ENCODE peak calls at places on chromosomes 13 and 19, in six cellular contexts. One of them, this sample, is unnamed.

GRCh38 chr13:46866150-46866549 is 30.7 kb downstream of the HTR2A start:
- DNase-seq in CD8-positive, alpha-beta T cell: no peak
- DNase-seq in fibroblast of pulmonary artery: peak
- DNase-seq in left ventricle myocardium inferior: no peak
- DNase-seq in uterus: no peak
- DNase-seq in A549: no peak
- DNase-seq in this sample: peak

GRCh38 chr19:18399008-18399407 is 1.6 kb upstream of the LRRC25 start:
- DNase-seq in CD8-positive, alpha-beta T cell: no peak
- DNase-seq in fibroblast of pulmonary artery: no peak
- DNase-seq in left ventricle myocardium inferior: no peak
- DNase-seq in uterus: no peak
- DNase-seq in A549: no peak
- DNase-seq in this sample: no peak

GRCh38 chr13:29594310-29594709 is 1.2 kb downstream of the SLC7A1 start:
- DNase-seq in CD8-positive, alpha-beta T cell: no peak
- DNase-seq in fibroblast of pulmonary artery: peak
- DNase-seq in left ventricle myocardium inferior: no peak
- DNase-seq in uterus: peak
- DNase-seq in A549: peak
- DNase-seq in this sample: peak

GRCh38 chr19:1265611-1266115 is 3.5 kb upstream of the CIRBP start:
- DNase-seq in CD8-positive, alpha-beta T cell: no peak
- DNase-seq in fibroblast of pulmonary artery: peak
- DNase-seq in left ventricle myocardium inferior: peak
- DNase-seq in uterus: peak
- DNase-seq in A549: peak
- DNase-seq in this sample: no peak

GRCh38 chr13:84126671-84127171 is 244.4 kb upstream of the SLITRK1 start:
- DNase-seq in CD8-positive, alpha-beta T cell: no peak
- DNase-seq in fibroblast of pulmonary artery: no peak
- DNase-seq in left ventricle myocardium inferior: no peak
- DNase-seq in uterus: no peak
- DNase-seq in A549: no peak
- DNase-seq in this sample: peak

GRCh38 chr13:95603887-95604533 is 40.5 kb downstream of the DZIP1 start:
- DNase-seq in CD8-positive, alpha-beta T cell: no peak
- DNase-seq in fibroblast of pulmonary artery: peak
- DNase-seq in left ventricle myocardium inferior: no peak
- DNase-seq in uterus: no peak
- DNase-seq in A549: peak
- DNase-seq in this sample: no peak

GRCh38 chr13:96052655-96053002 is 572 bp downstream of the UGGT2 start:
- DNase-seq in CD8-positive, alpha-beta T cell: no peak
- DNase-seq in fibroblast of pulmonary artery: peak
- DNase-seq in left ventricle myocardium inferior: no peak
- DNase-seq in uterus: no peak
- DNase-seq in A549: peak
- DNase-seq in this sample: no peak

GRCh38 chr13:63481334-63481733 is 2065.7 kb upstream of the PCDH20 start:
- DNase-seq in CD8-positive, alpha-beta T cell: no peak
- DNase-seq in fibroblast of pulmonary artery: peak
- DNase-seq in left ventricle myocardium inferior: no peak
- DNase-seq in uterus: no peak
- DNase-seq in A549: no peak
- DNase-seq in this sample: no peak

GRCh38 chr13:51122868-51123267 is 11.8 kb upstream of the C13orf42 start:
- DNase-seq in CD8-positive, alpha-beta T cell: no peak
- DNase-seq in fibroblast of pulmonary artery: no peak
- DNase-seq in left ventricle myocardium inferior: no peak
- DNase-seq in uterus: no peak
- DNase-seq in A549: no peak
- DNase-seq in this sample: peak

GRCh38 chr13:33363328-33363727 is 77.8 kb upstream of the STARD13 start:
- DNase-seq in CD8-positive, alpha-beta T cell: no peak
- DNase-seq in fibroblast of pulmonary artery: no peak
- DNase-seq in left ventricle myocardium inferior: no peak
- DNase-seq in uterus: no peak
- DNase-seq in A549: no peak
- DNase-seq in this sample: no peak

GRCh38 chr13:89115307-89115706 is 1444.1 kb downstream of the SLITRK5 start:
- DNase-seq in CD8-positive, alpha-beta T cell: no peak
- DNase-seq in fibroblast of pulmonary artery: no peak
- DNase-seq in left ventricle myocardium inferior: no peak
- DNase-seq in uterus: no peak
- DNase-seq in A549: no peak
- DNase-seq in this sample: no peak

GRCh38 chr19:34118879-34119748 is 53.2 kb upstream of the LSM14A start:
- DNase-seq in CD8-positive, alpha-beta T cell: no peak
- DNase-seq in fibroblast of pulmonary artery: no peak
- DNase-seq in left ventricle myocardium inferior: no peak
- DNase-seq in uterus: no peak
- DNase-seq in A549: no peak
- DNase-seq in this sample: peak

GRCh38 chr13:76148926-76149325 is 512.8 kb downstream of the LMO7 start:
- DNase-seq in CD8-positive, alpha-beta T cell: no peak
- DNase-seq in fibroblast of pulmonary artery: peak
- DNase-seq in left ventricle myocardium inferior: no peak
- DNase-seq in uterus: no peak
- DNase-seq in A549: no peak
- DNase-seq in this sample: no peak

GRCh38 chr13:48232420-48233096 is 448 bp upstream of the ITM2B start:
- DNase-seq in CD8-positive, alpha-beta T cell: no peak
- DNase-seq in fibroblast of pulmonary artery: no peak
- DNase-seq in left ventricle myocardium inferior: no peak
- DNase-seq in uterus: peak
- DNase-seq in A549: no peak
- DNase-seq in this sample: no peak

GRCh38 chr13:46165485-46166220 is 16.3 kb downstream of the LCP1 start:
- DNase-seq in CD8-positive, alpha-beta T cell: no peak
- DNase-seq in fibroblast of pulmonary artery: no peak
- DNase-seq in left ventricle myocardium inferior: no peak
- DNase-seq in uterus: no peak
- DNase-seq in A549: no peak
- DNase-seq in this sample: no peak

GRCh38 chr13:36343766-36344165 is 2.4 kb downstream of the SPART start:
- DNase-seq in CD8-positive, alpha-beta T cell: no peak
- DNase-seq in fibroblast of pulmonary artery: no peak
- DNase-seq in left ventricle myocardium inferior: no peak
- DNase-seq in uterus: no peak
- DNase-seq in A549: no peak
- DNase-seq in this sample: no peak

GRCh38 chr13:51223284-51224270 is 1.4 kb downstream of the FAM124A start:
- DNase-seq in CD8-positive, alpha-beta T cell: no peak
- DNase-seq in fibroblast of pulmonary artery: no peak
- DNase-seq in left ventricle myocardium inferior: no peak
- DNase-seq in uterus: no peak
- DNase-seq in A549: no peak
- DNase-seq in this sample: no peak

GRCh38 chr19:10782795-10783194 is 53.2 kb downstream of the TMED1 start:
- DNase-seq in CD8-positive, alpha-beta T cell: no peak
- DNase-seq in fibroblast of pulmonary artery: no peak
- DNase-seq in left ventricle myocardium inferior: peak
- DNase-seq in uterus: no peak
- DNase-seq in A549: no peak
- DNase-seq in this sample: no peak

GRCh38 chr19:29760752-29761502 is 45.9 kb upstream of the C19orf12 start:
- DNase-seq in CD8-positive, alpha-beta T cell: no peak
- DNase-seq in fibroblast of pulmonary artery: no peak
- DNase-seq in left ventricle myocardium inferior: no peak
- DNase-seq in uterus: no peak
- DNase-seq in A549: no peak
- DNase-seq in this sample: no peak
- H3K4me3 ChIP-seq in CD8-positive, alpha-beta T cell: no peak
- H3K4me3 ChIP-seq in fibroblast of pulmonary artery: no peak
- H3K4me3 ChIP-seq in left ventricle myocardium inferior: no peak
- H3K4me3 ChIP-seq in uterus: no peak
- H3K4me3 ChIP-seq in A549: no peak
- H3K4me3 ChIP-seq in this sample: no peak

GRCh38 chr13:71831716-71832115 is 35.3 kb downstream of the DACH1 start:
- DNase-seq in CD8-positive, alpha-beta T cell: no peak
- DNase-seq in fibroblast of pulmonary artery: no peak
- DNase-seq in left ventricle myocardium inferior: no peak
- DNase-seq in uterus: no peak
- DNase-seq in A549: no peak
- DNase-seq in this sample: no peak
- H3K4me3 ChIP-seq in CD8-positive, alpha-beta T cell: no peak
- H3K4me3 ChIP-seq in fibroblast of pulmonary artery: no peak
- H3K4me3 ChIP-seq in left ventricle myocardium inferior: no peak
- H3K4me3 ChIP-seq in uterus: no peak
- H3K4me3 ChIP-seq in A549: no peak
- H3K4me3 ChIP-seq in this sample: no peak

GRCh38 chr19:57830071-57830602 is at the start of gene ZNF587B:
- DNase-seq in CD8-positive, alpha-beta T cell: no peak
- DNase-seq in fibroblast of pulmonary artery: peak
- DNase-seq in left ventricle myocardium inferior: peak
- DNase-seq in uterus: peak
- DNase-seq in A549: no peak
- DNase-seq in this sample: no peak
- H3K4me3 ChIP-seq in CD8-positive, alpha-beta T cell: no peak
- H3K4me3 ChIP-seq in fibroblast of pulmonary artery: peak
- H3K4me3 ChIP-seq in left ventricle myocardium inferior: peak
- H3K4me3 ChIP-seq in uterus: peak
- H3K4me3 ChIP-seq in A549: no peak
- H3K4me3 ChIP-seq in this sample: no peak

DNA sequence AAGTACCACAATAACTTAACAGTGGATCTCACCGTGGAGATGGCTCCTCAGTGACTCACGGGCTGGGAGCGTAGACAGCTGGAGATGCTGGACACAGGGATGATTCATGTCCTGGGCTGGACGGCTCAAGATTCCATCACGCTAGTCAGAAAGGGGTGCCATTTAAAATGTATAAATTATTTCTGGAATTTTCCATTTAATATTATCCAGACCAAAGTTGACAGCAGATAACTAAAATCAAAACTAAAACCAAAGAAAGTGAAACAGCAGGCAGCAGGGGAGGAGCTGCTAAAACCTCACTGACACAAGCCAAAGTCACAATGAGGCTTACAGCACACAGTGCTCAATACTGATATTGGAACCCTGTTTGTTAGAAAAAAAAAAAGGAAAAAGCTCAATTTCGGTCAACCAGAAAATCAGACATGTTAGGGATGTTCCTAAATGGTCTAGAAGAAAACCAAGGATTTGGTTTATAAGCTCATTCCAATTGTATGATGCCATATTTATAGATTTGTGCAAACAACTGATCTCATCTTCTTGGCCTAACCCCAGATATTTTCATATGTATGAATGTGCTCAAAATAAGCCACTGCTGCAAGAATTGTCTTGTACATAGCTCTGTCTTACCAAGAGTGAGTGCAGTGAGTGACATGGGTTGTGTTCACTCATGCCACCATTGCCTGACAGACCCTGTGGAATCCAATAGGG is 111.8 kb downstream of the SACS start:
- DNase-seq in CD8-positive, alpha-beta T cell: no peak
- DNase-seq in fibroblast of pulmonary artery: peak
- DNase-seq in left ventricle myocardium inferior: peak
- DNase-seq in uterus: peak
- DNase-seq in A549: peak
- DNase-seq in this sample: no peak
- H3K4me3 ChIP-seq in CD8-positive, alpha-beta T cell: no peak
- H3K4me3 ChIP-seq in fibroblast of pulmonary artery: peak
- H3K4me3 ChIP-seq in left ventricle myocardium inferior: peak
- H3K4me3 ChIP-seq in uterus: no peak
- H3K4me3 ChIP-seq in A549: no peak
- H3K4me3 ChIP-seq in this sample: no peak

GRCh38 chr19:46226438-46226973 is 3.0 kb upstream of the IGFL1 start:
- DNase-seq in CD8-positive, alpha-beta T cell: no peak
- DNase-seq in fibroblast of pulmonary artery: peak
- DNase-seq in left ventricle myocardium inferior: peak
- DNase-seq in uterus: no peak
- DNase-seq in A549: no peak
- DNase-seq in this sample: no peak

GRCh38 chr19:46224773-46225172 is 4.8 kb upstream of the IGFL1 start:
- DNase-seq in CD8-positive, alpha-beta T cell: no peak
- DNase-seq in fibroblast of pulmonary artery: no peak
- DNase-seq in left ventricle myocardium inferior: no peak
- DNase-seq in uterus: no peak
- DNase-seq in A549: no peak
- DNase-seq in this sample: no peak

GRCh38 chr19:46229442-46229841 is at the start of gene IGFL1:
- DNase-seq in CD8-positive, alpha-beta T cell: no peak
- DNase-seq in fibroblast of pulmonary artery: no peak
- DNase-seq in left ventricle myocardium inferior: no peak
- DNase-seq in uterus: no peak
- DNase-seq in A549: no peak
- DNase-seq in this sample: no peak

GRCh38 chr19:46221981-46222610 is 7.4 kb upstream of the IGFL1 start:
- DNase-seq in CD8-positive, alpha-beta T cell: no peak
- DNase-seq in fibroblast of pulmonary artery: peak
- DNase-seq in left ventricle myocardium inferior: peak
- DNase-seq in uterus: peak
- DNase-seq in A549: peak
- DNase-seq in this sample: no peak

DNA sequence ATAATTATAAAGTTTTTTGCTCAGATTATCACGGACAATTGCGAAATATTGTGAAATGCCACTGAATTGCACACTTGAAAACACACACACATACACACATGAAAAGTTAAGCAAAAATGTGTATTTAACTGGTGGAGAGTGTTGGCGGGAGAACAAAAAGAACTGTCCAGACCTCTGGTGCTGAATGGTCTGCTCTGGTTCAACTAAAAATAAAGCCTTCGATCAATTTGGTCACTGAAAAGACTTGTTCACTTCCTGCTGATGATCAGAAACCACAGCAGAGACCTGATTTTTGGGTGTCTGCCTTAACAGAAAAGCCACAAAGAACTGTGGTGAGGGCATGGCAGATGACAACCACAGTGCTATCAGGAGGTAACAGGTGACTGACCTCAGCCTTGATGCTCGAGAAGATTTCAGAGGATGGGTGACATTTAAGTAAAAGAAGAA is 4.0 kb upstream of the IGFL1 start:
- DNase-seq in CD8-positive, alpha-beta T cell: no peak
- DNase-seq in fibroblast of pulmonary artery: peak
- DNase-seq in left ventricle myocardium inferior: no peak
- DNase-seq in uterus: no peak
- DNase-seq in A549: no peak
- DNase-seq in this sample: peak
- H3K4me3 ChIP-seq in CD8-positive, alpha-beta T cell: no peak
- H3K4me3 ChIP-seq in fibroblast of pulmonary artery: no peak
- H3K4me3 ChIP-seq in left ventricle myocardium inferior: no peak
- H3K4me3 ChIP-seq in uterus: no peak
- H3K4me3 ChIP-seq in A549: no peak
- H3K4me3 ChIP-seq in this sample: no peak

GRCh38 chr13:114063545-114064515 is 68.6 kb downstream of the RASA3 start:
- DNase-seq in CD8-positive, alpha-beta T cell: no peak
- DNase-seq in fibroblast of pulmonary artery: peak
- DNase-seq in left ventricle myocardium inferior: peak
- DNase-seq in uterus: peak
- DNase-seq in A549: no peak
- DNase-seq in this sample: no peak
- H3K4me3 ChIP-seq in CD8-positive, alpha-beta T cell: no peak
- H3K4me3 ChIP-seq in fibroblast of pulmonary artery: peak
- H3K4me3 ChIP-seq in left ventricle myocardium inferior: peak
- H3K4me3 ChIP-seq in uterus: peak
- H3K4me3 ChIP-seq in A549: peak
- H3K4me3 ChIP-seq in this sample: no peak

This sample was measured in Jurkat, Clone E6-1.